ENCODE peak calls at places on chromosomes 16 and 17, in seven cellular contexts. One of them, this sample, is unnamed.

GRCh38 chr16:57503366-57503765 is 17.1 kb upstream of the DOK4 start:
- DNase-seq in ascending aorta: no peak
- DNase-seq in uterus: no peak
- DNase-seq in kidney: peak
- DNase-seq in left ventricle myocardium inferior: no peak
- DNase-seq in body of pancreas: no peak
- DNase-seq in foreskin fibroblast: no peak
- DNase-seq in this sample: no peak

GRCh38 chr17:78425429-78425828 is 47.0 kb downstream of the PGS1 start:
- DNase-seq in ascending aorta: no peak
- DNase-seq in uterus: no peak
- DNase-seq in kidney: peak
- DNase-seq in left ventricle myocardium inferior: no peak
- DNase-seq in body of pancreas: no peak
- DNase-seq in foreskin fibroblast: no peak
- DNase-seq in this sample: no peak

GRCh38 chr16:19468300-19468699 is 50.6 kb downstream of the TMC5 start:
- DNase-seq in ascending aorta: no peak
- DNase-seq in uterus: no peak
- DNase-seq in kidney: no peak
- DNase-seq in left ventricle myocardium inferior: no peak
- DNase-seq in body of pancreas: no peak
- DNase-seq in foreskin fibroblast: no peak
- DNase-seq in this sample: no peak

GRCh38 chr17:12528036-12528435 is 137.7 kb upstream of the MYOCD start:
- DNase-seq in ascending aorta: no peak
- DNase-seq in uterus: no peak
- DNase-seq in kidney: no peak
- DNase-seq in left ventricle myocardium inferior: no peak
- DNase-seq in body of pancreas: no peak
- DNase-seq in foreskin fibroblast: no peak
- DNase-seq in this sample: no peak

GRCh38 chr17:80989586-80989913 is 2.1 kb upstream of the CHMP6 start:
- DNase-seq in ascending aorta: no peak
- DNase-seq in uterus: no peak
- DNase-seq in kidney: no peak
- DNase-seq in left ventricle myocardium inferior: no peak
- DNase-seq in body of pancreas: peak
- DNase-seq in foreskin fibroblast: no peak
- DNase-seq in this sample: no peak

GRCh38 chr16:11801481-11802021 is 4.5 kb upstream of the ZC3H7A start:
- DNase-seq in ascending aorta: no peak
- DNase-seq in uterus: no peak
- DNase-seq in kidney: peak
- DNase-seq in left ventricle myocardium inferior: no peak
- DNase-seq in body of pancreas: no peak
- DNase-seq in foreskin fibroblast: no peak
- DNase-seq in this sample: no peak

GRCh38 chr17:17809527-17810373 is 27.0 kb downstream of the SREBF1 start:
- DNase-seq in ascending aorta: no peak
- DNase-seq in uterus: peak
- DNase-seq in kidney: peak
- DNase-seq in left ventricle myocardium inferior: peak
- DNase-seq in body of pancreas: no peak
- DNase-seq in foreskin fibroblast: peak
- DNase-seq in this sample: peak

GRCh38 chr17:62653831-62654829 is 26.7 kb downstream of the MRC2 start:
- DNase-seq in ascending aorta: no peak
- DNase-seq in uterus: peak
- DNase-seq in kidney: peak
- DNase-seq in left ventricle myocardium inferior: peak
- DNase-seq in body of pancreas: peak
- DNase-seq in foreskin fibroblast: peak
- DNase-seq in this sample: peak

GRCh38 chr16:74563828-74564263 is 43.1 kb downstream of the GLG1 start:
- DNase-seq in ascending aorta: no peak
- DNase-seq in uterus: no peak
- DNase-seq in kidney: no peak
- DNase-seq in left ventricle myocardium inferior: no peak
- DNase-seq in body of pancreas: no peak
- DNase-seq in foreskin fibroblast: peak
- DNase-seq in this sample: peak

GRCh38 chr16:69089091-69089912 is 16.2 kb upstream of the HAS3 start:
- DNase-seq in ascending aorta: no peak
- DNase-seq in uterus: no peak
- DNase-seq in kidney: no peak
- DNase-seq in left ventricle myocardium inferior: no peak
- DNase-seq in body of pancreas: peak
- DNase-seq in foreskin fibroblast: no peak
- DNase-seq in this sample: no peak

GRCh38 chr17:44892250-44892649 is 7.0 kb downstream of the EFTUD2 start:
- DNase-seq in ascending aorta: no peak
- DNase-seq in uterus: no peak
- DNase-seq in kidney: no peak
- DNase-seq in left ventricle myocardium inferior: no peak
- DNase-seq in body of pancreas: no peak
- DNase-seq in foreskin fibroblast: no peak
- DNase-seq in this sample: no peak

GRCh38 chr17:82702161-82702932 is 3.8 kb upstream of the RAB40B start:
- DNase-seq in ascending aorta: no peak
- DNase-seq in uterus: no peak
- DNase-seq in kidney: peak
- DNase-seq in left ventricle myocardium inferior: no peak
- DNase-seq in body of pancreas: no peak
- DNase-seq in foreskin fibroblast: no peak
- DNase-seq in this sample: no peak

GRCh38 chr17:11240041-11240801 is 792 bp upstream of the SHISA6 start:
- DNase-seq in ascending aorta: no peak
- DNase-seq in uterus: no peak
- DNase-seq in kidney: peak
- DNase-seq in left ventricle myocardium inferior: no peak
- DNase-seq in body of pancreas: peak
- DNase-seq in foreskin fibroblast: no peak
- DNase-seq in this sample: no peak
- H3K4me3 ChIP-seq in ascending aorta: peak
- H3K4me3 ChIP-seq in uterus: peak
- H3K4me3 ChIP-seq in kidney: peak
- H3K4me3 ChIP-seq in left ventricle myocardium inferior: peak
- H3K4me3 ChIP-seq in body of pancreas: peak
- H3K4me3 ChIP-seq in foreskin fibroblast: no peak
- H3K4me3 ChIP-seq in this sample: no peak

GRCh38 chr16:537415-538335 is 10.2 kb downstream of the CAPN15 start:
- DNase-seq in ascending aorta: no peak
- DNase-seq in uterus: no peak
- DNase-seq in kidney: no peak
- DNase-seq in left ventricle myocardium inferior: no peak
- DNase-seq in body of pancreas: no peak
- DNase-seq in foreskin fibroblast: no peak
- DNase-seq in this sample: no peak
- TF ChIP-seq CTCF in ascending aorta: no peak
- TF ChIP-seq CTCF in uterus: no peak
- TF ChIP-seq CTCF in kidney: no peak
- TF ChIP-seq CTCF in left ventricle myocardium inferior: no peak
- TF ChIP-seq CTCF in body of pancreas: no peak
- TF ChIP-seq CTCF in foreskin fibroblast: no peak
- TF ChIP-seq CTCF in this sample: no peak

DNA sequence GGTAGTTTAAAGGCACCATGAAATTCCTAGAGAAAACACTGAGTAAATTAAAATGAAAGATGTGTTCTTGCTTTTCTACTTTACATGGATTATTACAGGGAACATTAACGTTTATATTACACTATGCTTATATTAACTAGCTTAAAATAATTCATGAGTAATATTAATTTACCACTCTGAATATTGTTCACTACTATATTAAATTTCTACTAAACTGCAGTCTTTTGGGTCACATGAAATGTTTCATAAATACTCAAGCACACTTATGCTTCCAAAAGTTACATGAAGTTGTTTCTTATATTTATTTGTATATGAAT is 3.4 kb upstream of the MAP1LC3B start:
- DNase-seq in ascending aorta: no peak
- DNase-seq in uterus: no peak
- DNase-seq in kidney: no peak
- DNase-seq in left ventricle myocardium inferior: no peak
- DNase-seq in body of pancreas: no peak
- DNase-seq in foreskin fibroblast: no peak
- DNase-seq in this sample: no peak
- H3K4me3 ChIP-seq in ascending aorta: no peak
- H3K4me3 ChIP-seq in uterus: no peak
- H3K4me3 ChIP-seq in kidney: no peak
- H3K4me3 ChIP-seq in left ventricle myocardium inferior: peak
- H3K4me3 ChIP-seq in body of pancreas: no peak
- H3K4me3 ChIP-seq in foreskin fibroblast: no peak
- H3K4me3 ChIP-seq in this sample: no peak

GRCh38 chr17:59530561-59530960 is 34.8 kb upstream of the DHX40 start:
- DNase-seq in ascending aorta: no peak
- DNase-seq in uterus: no peak
- DNase-seq in kidney: no peak
- DNase-seq in left ventricle myocardium inferior: no peak
- DNase-seq in body of pancreas: no peak
- DNase-seq in foreskin fibroblast: no peak
- DNase-seq in this sample: no peak
- TF ChIP-seq CTCF in ascending aorta: no peak
- TF ChIP-seq CTCF in uterus: no peak
- TF ChIP-seq CTCF in kidney: no peak
- TF ChIP-seq CTCF in left ventricle myocardium inferior: no peak
- TF ChIP-seq CTCF in body of pancreas: no peak
- TF ChIP-seq CTCF in foreskin fibroblast: no peak
- TF ChIP-seq CTCF in this sample: no peak

GRCh38 chr16:23182675-23183485 is at the start of gene SCNN1G:
- DNase-seq in ascending aorta: no peak
- DNase-seq in uterus: no peak
- DNase-seq in kidney: peak
- DNase-seq in left ventricle myocardium inferior: peak
- DNase-seq in body of pancreas: peak
- DNase-seq in foreskin fibroblast: no peak
- DNase-seq in this sample: no peak
- H3K4me3 ChIP-seq in ascending aorta: peak
- H3K4me3 ChIP-seq in uterus: peak
- H3K4me3 ChIP-seq in kidney: peak
- H3K4me3 ChIP-seq in left ventricle myocardium inferior: peak
- H3K4me3 ChIP-seq in body of pancreas: peak
- H3K4me3 ChIP-seq in foreskin fibroblast: no peak
- H3K4me3 ChIP-seq in this sample: no peak

GRCh38 chr17:51325471-51325870 is 65.1 kb downstream of the UTP18 start:
- DNase-seq in ascending aorta: no peak
- DNase-seq in uterus: no peak
- DNase-seq in kidney: no peak
- DNase-seq in left ventricle myocardium inferior: no peak
- DNase-seq in body of pancreas: no peak
- DNase-seq in foreskin fibroblast: no peak
- DNase-seq in this sample: no peak

GRCh38 chr17:51319186-51319585 is 58.8 kb downstream of the UTP18 start:
- DNase-seq in ascending aorta: no peak
- DNase-seq in uterus: no peak
- DNase-seq in kidney: no peak
- DNase-seq in left ventricle myocardium inferior: no peak
- DNase-seq in body of pancreas: no peak
- DNase-seq in foreskin fibroblast: no peak
- DNase-seq in this sample: no peak

DNA sequence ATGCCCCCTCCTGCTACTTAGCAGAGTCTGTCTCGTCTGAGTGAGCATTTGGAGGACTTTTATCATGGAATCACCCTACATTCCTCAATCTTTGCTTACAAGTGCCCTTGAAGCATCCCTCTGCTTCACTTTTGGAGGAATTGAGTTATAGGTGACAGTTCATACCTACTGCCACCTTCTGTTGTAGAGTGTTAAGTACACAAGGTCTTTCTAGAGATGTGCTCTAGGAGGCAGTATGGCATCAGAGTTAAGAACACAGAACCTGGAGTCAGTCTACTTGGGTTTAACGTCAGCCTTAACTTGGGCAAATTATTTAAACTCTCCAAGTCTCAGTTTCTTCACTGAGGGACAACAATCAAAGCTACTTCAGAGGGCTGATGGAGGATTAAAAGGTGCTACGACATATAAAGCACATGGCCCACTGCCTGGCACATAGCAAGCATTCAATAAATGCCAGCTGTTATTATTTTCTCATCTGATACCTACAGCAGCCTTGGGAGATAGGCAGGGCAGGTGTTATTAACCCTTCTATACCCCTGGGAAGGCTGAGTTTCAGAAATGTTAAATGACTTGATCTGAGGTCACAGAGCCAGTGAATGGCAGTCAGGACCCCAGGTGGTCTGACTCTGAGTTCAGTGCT is 62.2 kb downstream of the UTP18 start:
- DNase-seq in ascending aorta: no peak
- DNase-seq in uterus: no peak
- DNase-seq in kidney: no peak
- DNase-seq in left ventricle myocardium inferior: no peak
- DNase-seq in body of pancreas: no peak
- DNase-seq in foreskin fibroblast: no peak
- DNase-seq in this sample: peak
- TF ChIP-seq CTCF in ascending aorta: no peak
- TF ChIP-seq CTCF in uterus: no peak
- TF ChIP-seq CTCF in kidney: peak
- TF ChIP-seq CTCF in left ventricle myocardium inferior: peak
- TF ChIP-seq CTCF in body of pancreas: peak
- TF ChIP-seq CTCF in foreskin fibroblast: peak
- TF ChIP-seq CTCF in this sample: peak

DNA sequence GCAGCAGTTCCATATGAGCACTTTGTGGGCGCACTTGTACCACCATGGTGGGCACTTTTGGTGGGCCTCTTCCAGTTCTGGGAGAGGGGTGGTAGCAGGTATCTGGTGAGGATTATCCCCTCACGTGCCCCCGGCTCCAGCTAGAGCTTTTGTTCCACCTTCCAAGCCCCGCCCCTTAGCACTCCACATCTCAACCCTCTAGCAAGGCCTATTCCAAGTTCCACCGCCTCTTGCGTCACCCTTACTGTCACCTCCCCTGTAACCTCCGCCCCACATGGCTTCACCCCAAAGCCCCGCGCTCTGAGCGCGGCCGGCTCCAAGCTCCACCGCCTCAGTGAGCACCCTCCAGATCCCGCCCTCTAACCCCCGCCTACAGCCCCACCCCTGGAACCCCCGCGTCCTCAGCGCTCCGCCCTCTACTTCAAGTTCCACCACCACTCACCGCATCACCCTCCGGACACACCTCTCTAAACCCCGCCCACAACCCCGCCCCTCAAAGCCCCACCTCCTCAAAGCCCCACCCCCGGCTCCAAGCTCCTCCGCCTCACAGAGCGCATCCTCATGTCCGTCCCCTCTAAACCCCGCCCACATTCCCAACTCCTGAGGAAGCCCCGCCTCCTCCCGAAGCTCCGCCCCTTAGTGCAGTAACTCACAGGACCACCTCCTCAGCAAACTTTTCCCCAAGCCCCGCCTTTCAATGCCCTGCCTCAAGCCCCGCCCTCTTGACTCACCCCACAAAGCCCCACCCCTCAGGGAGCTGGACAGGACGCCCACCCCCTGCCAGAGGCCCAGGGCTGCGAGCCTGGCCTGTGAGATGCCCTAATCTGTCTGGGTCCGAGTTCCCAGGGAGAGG is 11.1 kb downstream of the SCN4A start:
- DNase-seq in ascending aorta: peak
- DNase-seq in uterus: peak
- DNase-seq in kidney: peak
- DNase-seq in left ventricle myocardium inferior: peak
- DNase-seq in body of pancreas: peak
- DNase-seq in foreskin fibroblast: peak
- DNase-seq in this sample: peak
- H3K4me3 ChIP-seq in ascending aorta: no peak
- H3K4me3 ChIP-seq in uterus: no peak
- H3K4me3 ChIP-seq in kidney: no peak
- H3K4me3 ChIP-seq in left ventricle myocardium inferior: peak
- H3K4me3 ChIP-seq in body of pancreas: no peak
- H3K4me3 ChIP-seq in foreskin fibroblast: no peak
- H3K4me3 ChIP-seq in this sample: peak

This sample was measured in fibroblast of mammary gland.